ENCODE peak calls at places on chromosome 12, in seven cellular contexts. Z is astrocyte, C is adrenal gland, G is tibial nerve, Y is uterus, I is bronchial epithelial cell, V is PC-3. N is an unnamed sample. For H3K36me3, the result is how much of the 10 kb centered on the place peaks cover.

GRCh38 chr12:119328111-119328510 is 6.4 kb upstream of the CCDC60 start:
- DNase-seq in Z (no peak), C (no peak), I (peak), Y (no peak), G (no peak), V (peak), N (no peak)

GRCh38 chr12:89353188-89353822 is 1.0 kb upstream of the DUSP6 start:
- DNase-seq in C (peak), G (peak), I (no peak), V (peak), Y (no peak), Z (peak), N (peak)

GRCh38 chr12:11347810-11348209 is 37.6 kb upstream of the PRB4 start:
- DNase-seq in C (no peak), Y (no peak), V (peak), G (no peak), I (no peak), Z (no peak), N (no peak)

GRCh38 chr12:22631863-22632463 is 7.0 kb downstream of the ETNK1 start:
- DNase-seq in G (no peak), C (no peak), I (peak), Y (no peak), V (peak), Z (no peak), N (no peak)

GRCh38 chr12:123998960-123999359 is 25.9 kb downstream of the ZNF664 start:
- DNase-seq in Z (peak), Y (no peak), C (no peak), V (no peak), I (no peak), G (no peak), N (no peak)

GRCh38 chr12:130632582-130633174 is 83.4 kb downstream of the RIMBP2 start:
- DNase-seq in Z (no peak), G (no peak), V (no peak), I (no peak), Y (no peak), C (no peak), N (no peak)

GRCh38 chr12:110256780-110257431 is 24.1 kb upstream of the ATP2A2 start:
- DNase-seq in Y (no peak), G (peak), Z (no peak), I (no peak), V (no peak), C (peak), N (no peak)

GRCh38 chr12:78494911-78495310 is 369.7 kb upstream of the SYT1 start:
- DNase-seq in I (peak), Z (peak), C (no peak), G (no peak), Y (no peak), V (no peak), N (no peak)

GRCh38 chr12:131332224-131332623 is 378.5 kb downstream of the ADGRD1 start:
- DNase-seq in C (no peak), V (no peak), G (no peak), Z (no peak), Y (no peak), I (no peak), N (no peak)

GRCh38 chr12:62643470-62643869 is 176.8 kb downstream of the MON2 start:
- DNase-seq in Y (no peak), Z (peak), G (no peak), V (no peak), C (no peak), I (no peak), N (no peak)

GRCh38 chr12:72296389-72296788 is 24.2 kb downstream of the TRHDE start:
- DNase-seq in Z (peak), I (peak), Y (no peak), C (no peak), G (no peak), V (peak), N (peak)

GRCh38 chr12:133204264-133204603 is 22.9 kb downstream of the ZNF268 start:
- DNase-seq in G (no peak), I (no peak), V (no peak), Z (no peak), Y (no peak), C (no peak), N (no peak)

GRCh38 chr12:955923-956322 is 6.4 kb upstream of the RAD52 start:
- DNase-seq in G (no peak), I (no peak), V (no peak), Y (no peak), C (no peak), Z (no peak), N (no peak)

GRCh38 chr12:94832780-94833760 is 170.4 kb downstream of the NDUFA12 start:
- DNase-seq in Z (peak), Y (no peak), I (no peak), V (peak), C (no peak), G (no peak), N (no peak)

GRCh38 chr12:25587346-25587745 is 34.3 kb upstream of the LMNTD1 start:
- DNase-seq in Z (no peak), V (no peak), I (no peak), G (no peak), C (no peak), Y (no peak), N (no peak)

GRCh38 chr12:104546575-104546974 is 89.8 kb downstream of the CHST11 start:
- DNase-seq in Z (no peak), G (no peak), C (no peak), Y (no peak), V (no peak), I (peak), N (no peak)

GRCh38 chr12:64682572-64683277 is 72.4 kb downstream of the RASSF3 start:
- DNase-seq in Y (peak), I (no peak), V (no peak), C (peak), G (no peak), Z (peak), N (no peak)

GRCh38 chr12:29844667-29845066 is 60.9 kb upstream of the TMTC1 start:
- DNase-seq in G (no peak), Y (no peak), I (peak), V (no peak), Z (no peak), C (no peak), N (no peak)

GRCh38 chr12:112590281-112590680 is 171.5 kb downstream of the PTPN11 start:
- DNase-seq in Y (no peak), I (no peak), G (no peak), V (peak), Z (no peak), C (no peak), N (no peak)

GRCh38 chr12:3964404-3964803 is 91.2 kb upstream of the PARP11 start:
- DNase-seq in V (no peak), I (no peak), C (no peak), Z (no peak), G (no peak), Y (no peak), N (no peak)

GRCh38 chr12:106079148-106079738 is 59.5 kb downstream of the NUAK1 start:
- DNase-seq in V (no peak), Z (no peak), Y (no peak), I (no peak), G (no peak), C (no peak), N (no peak)

GRCh38 chr12:93884794-93885460 is 207.8 kb downstream of the CRADD start:
- DNase-seq in C (no peak), V (no peak), G (no peak), I (no peak), Y (no peak), Z (peak), N (no peak)

GRCh38 chr12:45130881-45131281 is 80.0 kb upstream of the DBX2 start:
- DNase-seq in Y (peak), G (no peak), V (peak), Z (peak), C (peak), I (peak), N (no peak)

GRCh38 chr12:109770861-109771670 is 57.4 kb downstream of the FAM222A start:
- DNase-seq in C (peak), I (no peak), V (no peak), G (no peak), Z (no peak), Y (no peak), N (no peak)

GRCh38 chr12:111448831-111449790 is 43.4 kb downstream of the SH2B3 start:
- DNase-seq in I (no peak), G (no peak), Y (no peak), V (no peak), Z (no peak), C (peak), N (no peak)
- H3K36me3 ChIP-seq in I (under half), G (under half), Y (under half), V (under half), Z (half or more), C (under half), N (half or more)

GRCh38 chr12:51520576-51521325 is 70.3 kb upstream of the SCN8A start:
- DNase-seq in C (no peak), V (no peak), G (no peak), Z (no peak), I (no peak), Y (no peak), N (no peak)

GRCh38 chr12:51524386-51524901 is 66.6 kb upstream of the SCN8A start:
- DNase-seq in I (no peak), C (no peak), Z (no peak), V (no peak), Y (no peak), G (no peak), N (no peak)

GRCh38 chr12:51519755-51520154 is 71.3 kb upstream of the SCN8A start:
- DNase-seq in Y (no peak), V (no peak), G (no peak), Z (no peak), C (no peak), I (no peak), N (no peak)

GRCh38 chr12:51522696-51523095 is 68.3 kb upstream of the SCN8A start:
- DNase-seq in Y (no peak), C (no peak), V (no peak), Z (no peak), G (no peak), I (no peak), N (no peak)

GRCh38 chr12:51521554-51522276 is 69.3 kb upstream of the SCN8A start:
- DNase-seq in V (peak), Y (no peak), Z (peak), I (peak), G (no peak), C (no peak), N (no peak)
- TF ChIP-seq CTCF in V (peak), Y (no peak), Z (peak), I (peak), G (no peak), C (no peak), N (peak)

DNA sequence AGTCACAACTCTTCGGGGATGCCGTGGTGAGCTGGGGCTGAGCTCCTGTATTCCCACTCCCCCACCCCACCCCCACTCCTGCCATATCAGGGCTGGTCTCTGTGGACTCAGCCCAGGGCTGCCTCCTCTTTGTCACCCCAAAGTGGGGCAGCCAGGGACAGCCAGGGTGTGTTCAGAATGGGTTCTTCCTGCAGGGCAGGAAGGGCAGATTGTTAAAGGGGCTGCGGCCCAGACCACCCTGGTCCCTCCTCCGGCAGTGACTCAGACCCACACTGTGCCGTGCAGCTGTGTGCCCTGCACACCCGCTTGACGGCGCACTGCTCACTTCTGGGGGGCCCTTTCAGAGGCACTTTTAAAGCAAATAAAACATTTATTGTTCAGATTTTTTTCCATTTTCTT is 9.3 kb downstream of the SLC48A1 start:
- DNase-seq in C (no peak), Z (no peak), I (no peak), Y (no peak), G (no peak), V (no peak), N (no peak)
- H3K36me3 ChIP-seq in C (under half), Z (under half), I (under half), Y (under half), G (under half), V (under half), N (half or more)

DNA sequence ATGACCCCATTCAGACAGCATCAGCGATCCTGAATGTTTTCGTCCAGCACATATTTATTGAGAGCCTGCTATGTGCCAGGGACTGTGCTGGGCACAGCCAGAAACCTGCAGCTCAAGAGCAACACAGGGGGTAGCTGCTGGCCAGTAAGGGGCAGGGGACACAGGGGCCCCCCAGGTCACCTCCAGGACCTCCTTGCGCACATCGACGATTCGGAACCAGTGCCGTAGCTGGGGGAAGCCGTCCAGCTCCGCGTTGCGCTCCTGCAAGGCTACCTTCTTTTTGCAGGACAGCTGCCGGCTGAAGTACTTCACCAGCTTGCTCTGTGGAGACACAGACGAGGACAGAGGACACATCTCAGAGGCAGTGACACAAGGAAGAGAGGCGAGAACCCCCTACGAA is 108.7 kb downstream of the KSR2 start:
- DNase-seq in Y (no peak), I (no peak), G (no peak), V (no peak), C (no peak), Z (no peak), N (no peak)
- TF ChIP-seq CTCF in Y (no peak), I (no peak), G (no peak), V (no peak), C (no peak), Z (no peak), N (no peak)

GRCh38 chr12:56271031-56271430 is 4.3 kb downstream of the COQ10A start:
- DNase-seq in G (no peak), C (no peak), Y (no peak), V (peak), Z (no peak), I (peak), N (no peak)

GRCh38 chr12:56278905-56279304 is 12.2 kb downstream of the COQ10A start:
- DNase-seq in Y (no peak), V (no peak), I (no peak), Z (no peak), G (no peak), C (no peak), N (no peak)

GRCh38 chr12:56274299-56274698 is 7.6 kb downstream of the COQ10A start:
- DNase-seq in V (no peak), C (no peak), Z (no peak), I (no peak), G (no peak), Y (no peak), N (no peak)
- H3K36me3 ChIP-seq in V (half or more), C (under half), Z (under half), I (under half), G (under half), Y (under half), N (half or more)

GRCh38 chr12:53174881-53175491 is 5.5 kb upstream of the ZNF740 start:
- DNase-seq in I (peak), Y (peak), V (peak), G (no peak), C (peak), Z (peak), N (no peak)
- TF ChIP-seq CTCF in I (peak), Y (no peak), V (peak), G (no peak), C (no peak), Z (no peak), N (peak)

DNA sequence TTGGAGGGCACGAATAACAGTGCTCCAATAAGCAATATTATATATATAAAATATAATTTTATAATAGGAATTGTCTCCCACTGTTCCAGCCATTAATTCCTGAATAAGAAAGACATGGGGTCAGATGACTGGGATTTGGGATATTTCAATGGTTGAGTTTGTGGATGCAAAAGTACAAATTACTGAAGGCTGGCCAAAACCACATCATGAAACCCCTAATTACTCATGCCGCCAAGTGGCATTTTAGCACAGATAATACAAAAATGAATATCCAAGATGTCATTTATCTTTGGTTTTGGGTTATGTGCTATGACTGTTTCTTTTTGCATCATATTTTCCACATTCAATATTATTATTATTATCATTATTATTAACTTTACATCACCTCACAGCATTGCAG is 261.4 kb upstream of the TBX3 start:
- DNase-seq in I (no peak), Y (no peak), Z (peak), C (no peak), G (no peak), V (no peak), N (no peak)
- H3K36me3 ChIP-seq in I (under half), Y (under half), Z (under half), C (under half), G (under half), V (under half), N (under half)

N was measured in RWPE2.